ENCODE peak calls at places on chromosomes 5 and 9, in seven cellular contexts. C is epithelial cell of esophagus; S is mammary epithelial cell; Y is testis; M is CD4-positive, alpha-beta T cell; X is right lobe of liver; D is GM23338. V is an unnamed sample.

GRCh38 chr5:17096975-17097695 is 120.3 kb upstream of the BASP1 start:
- DNase-seq in C (peak), S (peak), Y (no peak), M (no peak), X (no peak), D (peak), V (no peak)

GRCh38 chr5:158135682-158136176 is 276.8 kb upstream of the CLINT1 start:
- DNase-seq in C (no peak), S (no peak), Y (peak), M (no peak), X (no peak), D (peak), V (no peak)

GRCh38 chr5:145834917-145835838 is at the start of gene PRELID2:
- DNase-seq in C (peak), S (peak), Y (peak), M (peak), X (peak), D (peak), V (peak)

GRCh38 chr9:114184071-114184470 is 28.7 kb downstream of the COL27A1 start:
- DNase-seq in C (no peak), S (no peak), Y (no peak), M (no peak), X (peak), D (no peak), V (no peak)

GRCh38 chr5:95555553-95555952 is 652 bp downstream of the ARSK start:
- DNase-seq in C (no peak), S (no peak), Y (no peak), M (no peak), X (no peak), D (no peak), V (no peak)

GRCh38 chr9:86721843-86722705 is 225.2 kb downstream of the GAS1 start:
- DNase-seq in C (peak), S (peak), Y (peak), M (no peak), X (no peak), D (no peak), V (no peak)

GRCh38 chr5:180193749-180194375 is 15.1 kb downstream of the RASGEF1C start:
- DNase-seq in C (no peak), S (no peak), Y (peak), M (no peak), X (no peak), D (no peak), V (no peak)

GRCh38 chr9:86043999-86044398 is 55.4 kb downstream of the GOLM1 start:
- DNase-seq in C (peak), S (no peak), Y (peak), M (no peak), X (no peak), D (no peak), V (no peak)

GRCh38 chr5:135156715-135157404 is 122.8 kb upstream of the PITX1 start:
- DNase-seq in C (peak), S (peak), Y (peak), M (no peak), X (no peak), D (no peak), V (no peak)

GRCh38 chr5:121853853-121854252 is 2.2 kb downstream of the FTMT start:
- DNase-seq in C (no peak), S (no peak), Y (no peak), M (no peak), X (no peak), D (peak), V (no peak)

GRCh38 chr5:31824886-31825774 is 186.2 kb downstream of the PDZD2 start:
- DNase-seq in C (peak), S (peak), Y (peak), M (peak), X (no peak), D (peak), V (no peak)

GRCh38 chr5:147223951-147224791 is 10.7 kb upstream of the STK32A start:
- DNase-seq in C (peak), S (peak), Y (peak), M (no peak), X (no peak), D (peak), V (no peak)

GRCh38 chr5:141761-142160 is 49.5 kb upstream of the LRRC14B start:
- DNase-seq in C (no peak), S (no peak), Y (no peak), M (no peak), X (no peak), D (no peak), V (no peak)

GRCh38 chr5:178304016-178304415 is 71.4 kb upstream of the PHYKPL start:
- DNase-seq in C (no peak), S (no peak), Y (no peak), M (no peak), X (peak), D (no peak), V (no peak)

GRCh38 chr5:168916266-168916665 is 337.1 kb upstream of the PANK3 start:
- DNase-seq in C (peak), S (no peak), Y (peak), M (no peak), X (no peak), D (peak), V (no peak)

GRCh38 chr5:61277781-61278180 is 54.3 kb upstream of the ZSWIM6 start:
- DNase-seq in C (peak), S (peak), Y (no peak), M (no peak), X (no peak), D (no peak), V (no peak)

GRCh38 chr9:2159521-2160417 is 144.6 kb downstream of the SMARCA2 start:
- DNase-seq in C (peak), S (peak), Y (peak), M (no peak), X (no peak), D (peak), V (no peak)

GRCh38 chr5:133269707-133270106 is 217.9 kb downstream of the HSPA4 start:
- DNase-seq in C (no peak), S (no peak), Y (no peak), M (no peak), X (no peak), D (no peak), V (no peak)

GRCh38 chr5:58071566-58071965 is 388.3 kb downstream of the PLK2 start:
- DNase-seq in C (no peak), S (no peak), Y (no peak), M (no peak), X (no peak), D (no peak), V (no peak)

GRCh38 chr5:158277276-158277675 is 418.3 kb upstream of the CLINT1 start:
- DNase-seq in C (no peak), S (no peak), Y (no peak), M (no peak), X (no peak), D (no peak), V (no peak)

GRCh38 chr5:3661755-3662296 is 66.2 kb downstream of the IRX1 start:
- DNase-seq in C (no peak), S (no peak), Y (no peak), M (no peak), X (no peak), D (no peak), V (no peak)

GRCh38 chr5:14728109-14728938 is 63.8 kb downstream of the OTULIN start:
- DNase-seq in C (no peak), S (no peak), Y (no peak), M (no peak), X (peak), D (peak), V (no peak)

DNA sequence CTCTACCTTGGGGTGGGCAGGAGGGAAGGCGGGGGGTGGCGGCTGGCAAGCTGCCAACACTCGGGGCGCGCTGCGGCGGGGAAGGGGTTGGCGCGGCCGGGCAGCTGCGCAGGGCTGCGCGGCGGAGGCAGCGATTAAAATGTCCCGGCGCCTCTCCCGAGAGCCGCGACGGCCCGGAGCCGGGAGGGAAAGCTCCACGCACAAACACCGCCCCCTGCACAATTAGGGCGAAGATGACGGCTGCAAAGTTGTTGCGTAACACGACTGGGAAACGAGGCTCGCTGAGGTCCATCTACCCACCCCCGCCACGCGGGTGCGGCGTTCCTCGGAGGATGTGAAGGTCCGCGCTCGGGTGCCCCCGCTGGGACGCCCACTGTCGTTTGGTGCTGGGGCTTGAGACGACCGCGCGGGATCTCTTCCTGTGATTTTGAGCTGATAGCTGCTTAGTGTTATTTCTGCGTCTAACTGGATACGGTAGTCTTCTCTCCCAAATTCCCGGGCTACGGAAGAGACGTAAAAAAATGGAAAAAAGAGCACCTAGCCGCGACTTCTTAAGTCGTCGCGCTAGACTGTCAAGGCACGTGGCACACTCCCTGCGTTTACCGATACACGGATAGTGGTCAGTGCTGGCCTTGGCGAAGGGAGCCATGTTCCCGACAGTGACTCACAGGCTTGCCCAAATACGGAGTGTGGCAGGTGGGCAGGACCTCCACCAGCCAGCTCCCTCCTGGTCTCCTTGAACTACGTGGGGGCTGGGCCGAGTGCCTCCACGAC is 958 bp upstream of the NFIL3 start:
- DNase-seq in C (peak), S (peak), Y (peak), M (peak), X (peak), D (peak), V (peak)
- TF ChIP-seq CTCF in C (no peak), S (peak), Y (no peak), M (no peak), X (peak), D (no peak), V (no peak)

GRCh38 chr9:121824651-121825480 is 173.4 kb downstream of the DAB2IP start:
- DNase-seq in C (no peak), S (no peak), Y (peak), M (no peak), X (no peak), D (peak), V (no peak)
- TF ChIP-seq CTCF in C (no peak), S (no peak), Y (no peak), M (no peak), X (no peak), D (peak), V (no peak)

DNA sequence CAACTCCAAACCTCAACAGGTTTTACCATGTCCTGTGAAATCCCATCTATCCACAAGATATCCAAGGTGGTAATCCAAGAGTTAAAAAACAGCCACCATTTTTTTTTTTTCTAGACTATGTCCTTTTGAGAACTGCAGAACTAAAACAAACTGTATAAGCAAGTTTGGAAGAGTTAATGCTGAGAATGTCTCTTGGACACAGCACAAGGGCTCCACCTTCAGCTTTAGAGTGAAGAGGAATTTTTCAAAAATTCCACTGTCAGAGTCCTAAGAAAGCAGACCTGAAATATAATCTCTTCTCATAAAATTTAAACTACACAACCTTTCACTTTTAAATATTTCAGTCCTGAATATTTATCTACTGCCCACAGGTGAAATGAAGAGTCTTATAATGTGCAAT is 167.8 kb upstream of the CCNG1 start:
- DNase-seq in C (no peak), S (no peak), Y (no peak), M (no peak), X (no peak), D (peak), V (no peak)
- TF ChIP-seq CTCF in C (no peak), S (peak), Y (no peak), M (no peak), X (peak), D (peak), V (no peak)

GRCh38 chr9:120713257-120714087 is 798 bp downstream of the MEGF9 start:
- DNase-seq in C (peak), S (peak), Y (no peak), M (no peak), X (peak), D (peak), V (no peak)
- TF ChIP-seq CTCF in C (peak), S (peak), Y (peak), M (no peak), X (no peak), D (no peak), V (peak)

GRCh38 chr9:131530546-131530929 is 525 bp downstream of the UCK1 start:
- DNase-seq in C (peak), S (peak), Y (peak), M (no peak), X (no peak), D (peak), V (no peak)
- TF ChIP-seq CTCF in C (peak), S (peak), Y (no peak), M (no peak), X (peak), D (no peak), V (peak)

DNA sequence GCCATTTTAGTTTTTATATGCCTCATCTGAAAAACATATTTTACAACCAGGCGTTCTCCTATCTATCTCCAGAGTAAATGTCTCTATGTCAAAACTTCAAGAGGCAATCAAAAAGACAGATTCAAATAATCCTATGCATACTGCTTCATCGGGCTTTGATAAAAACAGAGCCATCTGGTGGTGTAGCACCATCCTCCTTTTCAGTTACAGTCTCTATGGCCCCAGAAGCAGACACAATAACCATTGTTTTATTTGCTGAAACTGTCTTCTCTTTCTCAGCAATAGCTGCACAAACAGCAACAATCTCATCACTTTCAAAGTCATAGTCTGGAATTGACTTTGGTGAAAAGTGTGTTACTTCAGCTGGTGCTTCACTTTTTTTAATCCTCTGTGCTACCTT is 36.3 kb downstream of the PTGER4 start:
- DNase-seq in C (peak), S (no peak), Y (no peak), M (no peak), X (no peak), D (peak), V (no peak)
- TF ChIP-seq CTCF in C (peak), S (peak), Y (no peak), M (no peak), X (peak), D (peak), V (no peak)

V was measured in CD14-positive monocyte.